ENCODE peak calls at places on chromosomes 11 and 22, in ten cellular contexts. One of them, this sample, is unnamed.

GRCh38 chr11:65538232-65538914 is 13.5 kb downstream of the SCYL1 start:
- DNase-seq in ACHN: no peak
- DNase-seq in NT2/D1: no peak
- DNase-seq in AML-193: no peak
- DNase-seq in endothelial cell: no peak
- DNase-seq in cardiac fibroblast: no peak
- DNase-seq in heart left ventricle: no peak
- DNase-seq in D341Med: no peak
- DNase-seq in progenitor cell of endocrine pancreas: no peak
- DNase-seq in type B pancreatic cell: no peak
- DNase-seq in this sample: no peak

GRCh38 chr11:1099519-1100355 is 25.1 kb downstream of the MUC2 start:
- DNase-seq in cardiac fibroblast: no peak
- DNase-seq in progenitor cell of endocrine pancreas: no peak
- DNase-seq in NT2/D1: no peak
- DNase-seq in endothelial cell: no peak
- DNase-seq in heart left ventricle: no peak
- DNase-seq in AML-193: no peak
- DNase-seq in type B pancreatic cell: no peak
- DNase-seq in D341Med: no peak
- DNase-seq in ACHN: no peak
- DNase-seq in this sample: no peak

GRCh38 chr22:43854786-43855271 is 7.5 kb downstream of the SULT4A1 start:
- DNase-seq in D341Med: no peak
- DNase-seq in ACHN: no peak
- DNase-seq in type B pancreatic cell: no peak
- DNase-seq in AML-193: no peak
- DNase-seq in heart left ventricle: no peak
- DNase-seq in progenitor cell of endocrine pancreas: no peak
- DNase-seq in cardiac fibroblast: no peak
- DNase-seq in NT2/D1: no peak
- DNase-seq in endothelial cell: no peak
- DNase-seq in this sample: peak

GRCh38 chr11:130413383-130414106 is 14.9 kb downstream of the ADAMTS8 start:
- DNase-seq in type B pancreatic cell: no peak
- DNase-seq in progenitor cell of endocrine pancreas: no peak
- DNase-seq in endothelial cell: no peak
- DNase-seq in heart left ventricle: no peak
- DNase-seq in NT2/D1: no peak
- DNase-seq in AML-193: no peak
- DNase-seq in D341Med: no peak
- DNase-seq in ACHN: peak
- DNase-seq in cardiac fibroblast: peak
- DNase-seq in this sample: no peak

GRCh38 chr11:118705111-118705741 is 25.8 kb upstream of the TREH start:
- DNase-seq in type B pancreatic cell: no peak
- DNase-seq in progenitor cell of endocrine pancreas: no peak
- DNase-seq in NT2/D1: no peak
- DNase-seq in AML-193: no peak
- DNase-seq in endothelial cell: no peak
- DNase-seq in ACHN: no peak
- DNase-seq in heart left ventricle: no peak
- DNase-seq in D341Med: no peak
- DNase-seq in cardiac fibroblast: no peak
- DNase-seq in this sample: no peak

GRCh38 chr11:45145421-45146071 is 893 bp upstream of the PRDM11 start:
- DNase-seq in ACHN: no peak
- DNase-seq in D341Med: peak
- DNase-seq in cardiac fibroblast: peak
- DNase-seq in progenitor cell of endocrine pancreas: no peak
- DNase-seq in NT2/D1: peak
- DNase-seq in type B pancreatic cell: peak
- DNase-seq in AML-193: no peak
- DNase-seq in heart left ventricle: peak
- DNase-seq in endothelial cell: peak
- DNase-seq in this sample: peak

GRCh38 chr11:7638710-7639642 is 34.3 kb downstream of the CYB5R2 start:
- DNase-seq in cardiac fibroblast: peak
- DNase-seq in endothelial cell: no peak
- DNase-seq in NT2/D1: no peak
- DNase-seq in D341Med: no peak
- DNase-seq in progenitor cell of endocrine pancreas: no peak
- DNase-seq in AML-193: no peak
- DNase-seq in heart left ventricle: no peak
- DNase-seq in ACHN: no peak
- DNase-seq in type B pancreatic cell: no peak
- DNase-seq in this sample: no peak

GRCh38 chr11:10348650-10349280 is 43.9 kb downstream of the ADM start:
- DNase-seq in NT2/D1: no peak
- DNase-seq in endothelial cell: no peak
- DNase-seq in AML-193: no peak
- DNase-seq in heart left ventricle: no peak
- DNase-seq in cardiac fibroblast: no peak
- DNase-seq in D341Med: no peak
- DNase-seq in ACHN: peak
- DNase-seq in progenitor cell of endocrine pancreas: no peak
- DNase-seq in type B pancreatic cell: no peak
- DNase-seq in this sample: no peak

GRCh38 chr22:40687706-40688105 is 8.4 kb downstream of the MCHR1 start:
- DNase-seq in progenitor cell of endocrine pancreas: no peak
- DNase-seq in D341Med: no peak
- DNase-seq in ACHN: no peak
- DNase-seq in cardiac fibroblast: no peak
- DNase-seq in AML-193: no peak
- DNase-seq in type B pancreatic cell: no peak
- DNase-seq in heart left ventricle: no peak
- DNase-seq in endothelial cell: no peak
- DNase-seq in NT2/D1: no peak
- DNase-seq in this sample: no peak

GRCh38 chr11:93756748-93757147 is 15.3 kb downstream of the C11orf54 start:
- DNase-seq in NT2/D1: no peak
- DNase-seq in progenitor cell of endocrine pancreas: no peak
- DNase-seq in type B pancreatic cell: no peak
- DNase-seq in AML-193: no peak
- DNase-seq in heart left ventricle: no peak
- DNase-seq in endothelial cell: no peak
- DNase-seq in ACHN: no peak
- DNase-seq in D341Med: no peak
- DNase-seq in cardiac fibroblast: no peak
- DNase-seq in this sample: no peak

GRCh38 chr11:78567209-78567608 is 7.5 kb downstream of the NARS2 start:
- DNase-seq in progenitor cell of endocrine pancreas: no peak
- DNase-seq in NT2/D1: no peak
- DNase-seq in cardiac fibroblast: peak
- DNase-seq in endothelial cell: no peak
- DNase-seq in type B pancreatic cell: no peak
- DNase-seq in D341Med: no peak
- DNase-seq in ACHN: peak
- DNase-seq in AML-193: no peak
- DNase-seq in heart left ventricle: no peak
- DNase-seq in this sample: no peak

GRCh38 chr11:114059984-114060401 is 482 bp downstream of the ZBTB16 start:
- DNase-seq in AML-193: no peak
- DNase-seq in ACHN: no peak
- DNase-seq in D341Med: peak
- DNase-seq in NT2/D1: no peak
- DNase-seq in progenitor cell of endocrine pancreas: no peak
- DNase-seq in endothelial cell: peak
- DNase-seq in heart left ventricle: peak
- DNase-seq in cardiac fibroblast: peak
- DNase-seq in type B pancreatic cell: no peak
- DNase-seq in this sample: no peak

This sample was measured in mesenteric fat pad.